ENCODE peak calls at places on chromosome 14, in nine cellular contexts. W is Calu3; U is activated effector memory CD4-positive, alpha-beta T cell treated with anti-CD3 and anti-CD28 coated beads, Interleukin-2, amount 50 U/mL, for 16 hours; G is stimulated activated CD8-positive, alpha-beta memory T cell treated with anti-CD3 and anti-CD28 coated beads, Interleukin-4, amount 100 ng/mL, for 48 hours; A is fibroblast of mammary gland; L is cardiac muscle cell; S is activated CD8-positive, alpha-beta T cell treated with anti-CD3 and anti-CD28 coated beads, Interleukin-2, amount 10 ng/mL, durations not matched to agents 7 days and 5 days; J is Kasumi-1; F is stimulated activated CD4-positive, alpha-beta T cell treated with anti-CD3 and anti-CD28 coated beads, TNF-alpha, amount 100 ng/mL, for 1 hour. H is an unnamed sample.

GRCh38 chr14:103803661-103804060 is 43.7 kb downstream of the PPP1R13B start:
- DNase-seq in A (peak; percentile 64), U (no peak), G (no peak), J (no peak), S (no peak), L (peak; percentile 20), F (no peak), W (no peak), H (peak; percentile 80)

GRCh38 chr14:83287300-83287699 is 1753.6 kb upstream of the SEL1L start:
- DNase-seq in G (no peak), S (no peak), A (no peak), U (no peak), F (no peak), J (no peak), L (no peak), W (no peak), H (no peak)

GRCh38 chr14:20415723-20416622 is 2.7 kb upstream of the TEP1 start:
- DNase-seq in L (peak; percentile 73), J (peak; percentile 89), F (no peak), G (no peak), S (peak; percentile 69), A (peak; percentile 65), U (no peak), W (peak; percentile 55), H (peak; percentile 82)

GRCh38 chr14:41609704-41610183 is 3.1 kb downstream of the LRFN5 start:
- DNase-seq in W (no peak), U (no peak), S (no peak), F (no peak), G (peak; percentile 29), J (peak; percentile 82), L (peak; percentile 70), A (peak; percentile 74), H (peak; percentile 60)

GRCh38 chr14:77660754-77661153 is 44.3 kb upstream of the SPTLC2 start:
- DNase-seq in S (no peak), U (no peak), W (no peak), G (no peak), A (no peak), J (no peak), F (no peak), L (no peak), H (no peak)

GRCh38 chr14:89721330-89721729 is 233.2 kb downstream of the EFCAB11 start:
- DNase-seq in L (no peak), F (no peak), W (no peak), A (no peak), S (no peak), J (no peak), G (no peak), U (no peak), H (peak; percentile 41)

GRCh38 chr14:95293474-95293873 is 26.2 kb downstream of the CLMN start:
- DNase-seq in S (no peak), U (no peak), J (no peak), W (no peak), L (no peak), G (no peak), A (no peak), F (no peak), H (no peak)

GRCh38 chr14:24535737-24536136 is 27.7 kb upstream of the CMA1 start:
- DNase-seq in F (no peak), L (no peak), G (peak; percentile 27), J (no peak), W (no peak), U (no peak), S (peak; percentile 26), A (no peak), H (no peak)

GRCh38 chr14:26395726-26396125 is 202.1 kb downstream of the NOVA1 start:
- DNase-seq in U (no peak), W (no peak), S (no peak), G (no peak), F (no peak), L (no peak), J (no peak), A (no peak), H (no peak)

GRCh38 chr14:86022031-86022629 is 492.2 kb downstream of the FLRT2 start:
- DNase-seq in L (no peak), J (no peak), G (no peak), S (no peak), A (peak; percentile 70), F (no peak), W (no peak), U (no peak), H (no peak)

GRCh38 chr14:88189040-88189839 is 133.8 kb downstream of the KCNK10 start:
- DNase-seq in W (peak; percentile 84), F (peak; percentile 2), U (peak; percentile 67), L (peak; percentile 96), G (peak; percentile 78), S (peak; percentile 78), J (peak; percentile 69), A (peak; percentile 91), H (peak; percentile 96)

GRCh38 chr14:104563742-104564615 is 15.6 kb upstream of the C14orf180 start:
- DNase-seq in L (peak; percentile 63), S (peak; percentile 70), W (peak; percentile 89), G (peak; percentile 81), U (peak; percentile 86), J (peak; percentile 20), F (peak; percentile 43), A (peak; percentile 43), H (peak; percentile 100)

GRCh38 chr14:104781271-104782077 is 14.1 kb downstream of the AKT1 start:
- DNase-seq in L (no peak), A (no peak), S (no peak), U (no peak), J (no peak), W (no peak), F (no peak), G (no peak), H (peak; percentile 78)

GRCh38 chr14:106556665-106557289 is 1030.4 kb downstream of the TMEM121 start:
- DNase-seq in U (peak; percentile 92), F (peak; percentile 53), L (no peak), S (peak; percentile 80), A (no peak), W (peak; percentile 81), J (peak; percentile 33), G (peak; percentile 94), H (no peak)

GRCh38 chr14:60756847-60757246 is 22.3 kb downstream of the MNAT1 start:
- DNase-seq in W (no peak), F (no peak), G (no peak), J (no peak), L (peak; percentile 18), U (no peak), A (peak; percentile 59), S (no peak), H (peak; percentile 79)

GRCh38 chr14:74610866-74611671 is 968 bp downstream of the LTBP2 start:
- DNase-seq in S (no peak), W (no peak), J (no peak), A (peak; percentile 45), G (no peak), U (no peak), L (peak; percentile 61), F (no peak), H (peak; percentile 87)

GRCh38 chr14:87171161-87171560 is 821.8 kb downstream of the GALC start:
- DNase-seq in L (no peak), S (no peak), A (no peak), U (no peak), G (no peak), F (no peak), J (no peak), W (no peak), H (no peak)